ENCODE peak calls at places on chromosomes 6 and 20, in eight cellular contexts. S is left ventricle myocardium superior, X is cardiac muscle cell, Z is Peyer's patch, I is HTR-8/SVneo, Y is heart right ventricle, L is naive B cell, N is T-helper 1 cell. U is an unnamed sample.

GRCh38 chr6:36851149-36851614 is 11.9 kb upstream of the CPNE5 start:
- DNase-seq in S (no peak), X (peak), Z (peak), I (peak), Y (no peak), L (peak), N (peak), U (peak)

GRCh38 chr6:40500227-40500626 is 86.9 kb downstream of the LRFN2 start:
- DNase-seq in S (no peak), X (no peak), Z (no peak), I (no peak), Y (no peak), L (no peak), N (no peak), U (no peak)

GRCh38 chr6:155472886-155473285 is 17.2 kb upstream of the NOX3 start:
- DNase-seq in S (no peak), X (peak), Z (no peak), I (no peak), Y (no peak), L (no peak), N (no peak), U (no peak)

GRCh38 chr6:17291778-17292177 is 10.6 kb downstream of the RBM24 start:
- DNase-seq in S (peak), X (no peak), Z (no peak), I (no peak), Y (peak), L (no peak), N (no peak), U (no peak)

GRCh38 chr20:10641893-10642292 is 31.9 kb downstream of the JAG1 start:
- DNase-seq in S (no peak), X (no peak), Z (no peak), I (no peak), Y (no peak), L (no peak), N (no peak), U (no peak)

GRCh38 chr6:155190667-155191066 is 73.1 kb upstream of the CLDN20 start:
- DNase-seq in S (no peak), X (no peak), Z (no peak), I (no peak), Y (no peak), L (no peak), N (no peak), U (no peak)

GRCh38 chr20:52746768-52747167 is 225.4 kb upstream of the TSHZ2 start:
- DNase-seq in S (no peak), X (peak), Z (no peak), I (no peak), Y (no peak), L (no peak), N (no peak), U (no peak)

GRCh38 chr6:23349521-23350147 is 776.4 kb upstream of the NRSN1 start:
- DNase-seq in S (no peak), X (peak), Z (no peak), I (peak), Y (no peak), L (no peak), N (no peak), U (peak)

GRCh38 chr20:31484001-31484400 is 8.9 kb downstream of the REM1 start:
- DNase-seq in S (no peak), X (no peak), Z (no peak), I (no peak), Y (peak), L (no peak), N (no peak), U (no peak)

GRCh38 chr6:27759930-27760329 is 152.3 kb downstream of the OR2B2 start:
- DNase-seq in S (no peak), X (no peak), Z (no peak), I (no peak), Y (no peak), L (no peak), N (no peak), U (no peak)

GRCh38 chr6:6659600-6660327 is 71.2 kb downstream of the LY86 start:
- DNase-seq in S (no peak), X (no peak), Z (peak), I (no peak), Y (no peak), L (peak), N (no peak), U (no peak)

GRCh38 chr6:139409026-139409425 is 34.6 kb upstream of the CITED2 start:
- DNase-seq in S (no peak), X (peak), Z (no peak), I (no peak), Y (no peak), L (no peak), N (no peak), U (peak)

GRCh38 chr20:4476903-4477302 is 244.8 kb upstream of the PRND start:
- DNase-seq in S (no peak), X (no peak), Z (no peak), I (no peak), Y (no peak), L (no peak), N (no peak), U (no peak)

GRCh38 chr6:36386495-36387439 is 702 bp downstream of the ETV7 start:
- DNase-seq in S (peak), X (peak), Z (peak), I (peak), Y (peak), L (peak), N (peak), U (peak)

GRCh38 chr20:11721411-11721810 is 196.3 kb upstream of the BTBD3 start:
- DNase-seq in S (no peak), X (no peak), Z (no peak), I (no peak), Y (no peak), L (no peak), N (no peak), U (no peak)

GRCh38 chr6:56593801-56594318 is 48.8 kb downstream of the DST start:
- DNase-seq in S (no peak), X (peak), Z (no peak), I (no peak), Y (no peak), L (peak), N (no peak), U (no peak)

GRCh38 chr20:3766832-3767433 is 620 bp downstream of the ADISSP start:
- DNase-seq in S (no peak), X (no peak), Z (no peak), I (no peak), Y (no peak), L (no peak), N (no peak), U (no peak)

GRCh38 chr6:113539202-113539601 is 317.9 kb upstream of the MARCKS start:
- DNase-seq in S (no peak), X (no peak), Z (no peak), I (no peak), Y (no peak), L (no peak), N (no peak), U (peak)

U was measured in hepatic stellate cell.